ENCODE peak calls at places on chromosomes 11 and 22, in four cellular contexts. One of them, this sample, is unnamed. For H3K9me3, the result is how much of the 10 kb centered on the place peaks cover.

GRCh38 chr11:102577182-102577581 is 46.6 kb upstream of the MMP7 start:
- DNase-seq in psoas muscle: no peak
- DNase-seq in lung: no peak
- DNase-seq in heart right ventricle: no peak
- DNase-seq in this sample: no peak

GRCh38 chr11:72179804-72180396 is 12.0 kb upstream of the FOLR1 start:
- DNase-seq in psoas muscle: no peak
- DNase-seq in lung: no peak
- DNase-seq in heart right ventricle: no peak
- DNase-seq in this sample: no peak

GRCh38 chr11:26974068-26974790 is 19.7 kb upstream of the FIBIN start:
- DNase-seq in psoas muscle: no peak
- DNase-seq in lung: no peak
- DNase-seq in heart right ventricle: no peak
- DNase-seq in this sample: no peak

GRCh38 chr11:24234822-24235508 is 261.9 kb upstream of the LUZP2 start:
- DNase-seq in psoas muscle: no peak
- DNase-seq in lung: peak
- DNase-seq in heart right ventricle: no peak
- DNase-seq in this sample: no peak

GRCh38 chr11:64510759-64511158 is 80.3 kb upstream of the SLC22A12 start:
- DNase-seq in psoas muscle: no peak
- DNase-seq in lung: no peak
- DNase-seq in heart right ventricle: no peak
- DNase-seq in this sample: no peak

GRCh38 chr11:91970604-91971003 is 254.0 kb upstream of the FAT3 start:
- DNase-seq in psoas muscle: no peak
- DNase-seq in lung: no peak
- DNase-seq in heart right ventricle: no peak
- DNase-seq in this sample: no peak

GRCh38 chr11:65575568-65576231 is at the start of gene EHBP1L1:
- DNase-seq in psoas muscle: peak
- DNase-seq in lung: peak
- DNase-seq in heart right ventricle: peak
- DNase-seq in this sample: no peak

GRCh38 chr11:64601605-64602465 is 10.8 kb downstream of the SLC22A12 start:
- DNase-seq in psoas muscle: peak
- DNase-seq in lung: no peak
- DNase-seq in heart right ventricle: no peak
- DNase-seq in this sample: no peak

GRCh38 chr11:100561325-100561724 is 125.8 kb upstream of the ARHGAP42 start:
- DNase-seq in psoas muscle: no peak
- DNase-seq in lung: no peak
- DNase-seq in heart right ventricle: no peak
- DNase-seq in this sample: no peak

GRCh38 chr22:27726726-27727449 is 74.7 kb downstream of the MN1 start:
- DNase-seq in psoas muscle: peak
- DNase-seq in lung: peak
- DNase-seq in heart right ventricle: peak
- DNase-seq in this sample: no peak

GRCh38 chr11:69326622-69327219 is 32.8 kb downstream of the MYEOV start:
- DNase-seq in psoas muscle: no peak
- DNase-seq in lung: no peak
- DNase-seq in heart right ventricle: no peak
- DNase-seq in this sample: no peak

GRCh38 chr11:103826856-103827255 is 209.6 kb upstream of the DDI1 start:
- DNase-seq in psoas muscle: no peak
- DNase-seq in lung: no peak
- DNase-seq in heart right ventricle: no peak
- DNase-seq in this sample: no peak

GRCh38 chr11:88357323-88358039 is 19.9 kb upstream of the CTSC start:
- DNase-seq in psoas muscle: no peak
- DNase-seq in lung: no peak
- DNase-seq in heart right ventricle: no peak
- DNase-seq in this sample: no peak

GRCh38 chr11:13465909-13466371 is 2.9 kb upstream of the BTBD10 start:
- DNase-seq in psoas muscle: no peak
- DNase-seq in lung: no peak
- DNase-seq in heart right ventricle: no peak
- DNase-seq in this sample: no peak

GRCh38 chr22:33018232-33018864 is 39.8 kb downstream of the SYN3 start:
- DNase-seq in psoas muscle: peak
- DNase-seq in lung: peak
- DNase-seq in heart right ventricle: peak
- DNase-seq in this sample: peak

GRCh38 chr22:26592368-26593015 is 2.6 kb upstream of the TPST2 start:
- DNase-seq in psoas muscle: no peak
- DNase-seq in lung: no peak
- DNase-seq in heart right ventricle: no peak
- DNase-seq in this sample: no peak

GRCh38 chr11:106242723-106243405 is 165.4 kb downstream of the AASDHPPT start:
- DNase-seq in psoas muscle: no peak
- DNase-seq in lung: no peak
- DNase-seq in heart right ventricle: no peak
- DNase-seq in this sample: no peak

GRCh38 chr11:133388975-133389568 is 143.2 kb downstream of the OPCML start:
- DNase-seq in psoas muscle: no peak
- DNase-seq in lung: no peak
- DNase-seq in heart right ventricle: no peak
- DNase-seq in this sample: no peak

DNA sequence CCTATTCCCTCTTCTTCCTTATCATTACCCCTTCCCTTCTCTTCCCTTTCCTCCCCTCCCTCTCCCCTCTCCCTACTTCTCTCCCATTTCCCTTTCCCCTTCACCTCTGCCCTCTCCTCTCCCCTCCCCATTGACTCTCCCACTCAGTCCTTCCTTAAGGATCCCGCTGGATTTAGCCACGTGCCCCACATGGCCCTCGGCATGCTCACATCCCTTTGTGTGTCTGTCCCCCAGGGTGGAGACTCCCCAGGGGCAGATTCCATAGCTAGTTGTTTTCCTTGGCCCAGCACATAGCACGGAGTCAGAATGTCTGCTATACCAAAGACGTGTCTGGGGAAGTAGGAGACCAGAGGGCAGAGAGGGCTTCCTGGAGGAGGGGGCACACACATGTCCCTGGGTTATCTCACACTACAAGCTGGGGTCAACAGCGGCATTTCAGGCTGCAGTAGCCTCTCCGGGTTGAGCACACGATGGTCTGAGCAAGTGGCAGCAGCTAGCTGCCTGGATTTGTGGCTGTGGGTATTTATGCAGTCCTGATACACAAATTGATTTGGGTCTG is 487.0 kb downstream of the TBC1D22A start:
- DNase-seq in psoas muscle: no peak
- DNase-seq in lung: no peak
- DNase-seq in heart right ventricle: no peak
- DNase-seq in this sample: no peak
- H3K9me3 ChIP-seq in psoas muscle: under half
- H3K9me3 ChIP-seq in lung: under half
- H3K9me3 ChIP-seq in heart right ventricle: under half
- H3K9me3 ChIP-seq in this sample: under half

GRCh38 chr11:128086794-128087193 is 500.6 kb downstream of the ETS1 start:
- DNase-seq in psoas muscle: no peak
- DNase-seq in lung: no peak
- DNase-seq in heart right ventricle: no peak
- DNase-seq in this sample: no peak
- H3K9me3 ChIP-seq in psoas muscle: under half
- H3K9me3 ChIP-seq in lung: under half
- H3K9me3 ChIP-seq in heart right ventricle: under half
- H3K9me3 ChIP-seq in this sample: under half

DNA sequence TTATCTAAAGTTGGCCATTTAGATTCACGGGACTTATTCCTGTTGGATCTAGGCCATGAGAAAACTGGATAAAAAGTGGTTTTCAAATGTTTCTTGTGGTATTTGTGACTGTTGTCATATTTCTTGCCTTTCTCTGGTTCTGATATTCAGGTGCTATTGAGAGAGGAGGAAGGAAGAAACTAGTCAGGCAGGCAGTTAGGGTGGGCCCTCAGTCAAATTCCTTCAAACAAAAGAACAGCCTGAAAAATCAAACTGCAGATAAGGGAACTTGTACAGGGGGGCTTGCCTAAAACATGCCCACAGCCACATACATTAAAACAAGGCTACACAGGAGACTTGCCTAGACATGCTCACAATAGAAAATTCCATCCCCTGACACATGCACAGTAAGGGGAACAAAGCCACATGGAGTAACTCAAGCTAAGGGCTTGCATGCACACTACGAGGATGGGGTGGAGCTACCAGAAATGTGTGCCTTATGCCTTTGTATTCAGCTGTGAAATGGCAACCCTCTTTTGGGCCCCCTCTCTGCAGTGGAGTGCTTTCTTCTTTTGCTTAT is 18.2 kb downstream of the NCR3LG1 start:
- DNase-seq in psoas muscle: no peak
- DNase-seq in lung: no peak
- DNase-seq in heart right ventricle: no peak
- DNase-seq in this sample: no peak
- H3K9me3 ChIP-seq in psoas muscle: under half
- H3K9me3 ChIP-seq in lung: under half
- H3K9me3 ChIP-seq in heart right ventricle: half or more
- H3K9me3 ChIP-seq in this sample: half or more

GRCh38 chr11:110838808-110839207 is 126.6 kb upstream of the ARHGAP20 start:
- DNase-seq in psoas muscle: no peak
- DNase-seq in lung: no peak
- DNase-seq in heart right ventricle: no peak
- DNase-seq in this sample: no peak
- H3K9me3 ChIP-seq in psoas muscle: under half
- H3K9me3 ChIP-seq in lung: under half
- H3K9me3 ChIP-seq in heart right ventricle: under half
- H3K9me3 ChIP-seq in this sample: under half

DNA sequence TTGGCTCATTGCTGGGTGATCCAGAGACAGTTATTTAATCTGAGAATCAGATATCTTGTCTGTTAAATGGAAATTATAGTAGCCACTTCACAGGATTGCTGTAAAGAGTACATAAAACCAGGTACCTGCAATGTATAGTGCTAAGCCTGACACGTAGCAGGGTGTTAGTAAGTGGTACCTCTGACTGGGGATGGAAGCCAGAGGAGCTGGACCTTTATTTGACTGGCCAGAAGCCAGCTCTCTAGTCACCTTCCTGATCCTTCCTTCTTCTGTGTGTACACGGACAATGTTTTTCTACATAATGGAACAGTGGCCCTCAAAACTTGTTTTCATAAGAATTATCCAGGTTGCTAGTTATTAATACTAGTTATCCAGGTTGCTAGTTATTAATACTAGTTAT is 25.5 kb upstream of the EHF start:
- DNase-seq in psoas muscle: no peak
- DNase-seq in lung: no peak
- DNase-seq in heart right ventricle: no peak
- DNase-seq in this sample: no peak
- H3K9me3 ChIP-seq in psoas muscle: under half
- H3K9me3 ChIP-seq in lung: under half
- H3K9me3 ChIP-seq in heart right ventricle: under half
- H3K9me3 ChIP-seq in this sample: under half

DNA sequence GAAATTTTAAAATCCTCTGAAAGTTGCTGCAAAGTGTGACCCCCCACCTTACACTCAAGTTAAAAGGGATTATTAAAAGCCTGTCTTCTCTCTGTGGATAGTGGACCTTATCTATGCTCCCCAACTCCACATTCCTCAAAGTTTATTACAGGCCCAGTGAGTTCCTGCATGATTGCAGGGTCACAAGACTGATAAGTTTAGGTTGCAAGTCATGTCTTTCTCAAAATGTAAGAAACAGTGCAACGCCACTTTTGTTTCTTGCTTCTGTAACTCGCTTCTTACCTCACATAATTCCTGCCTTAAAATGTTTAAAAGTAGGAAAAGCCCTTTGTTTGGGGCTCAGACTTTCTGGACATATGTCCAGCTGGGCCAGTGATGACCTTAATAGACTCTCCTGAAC is 38.4 kb upstream of the GLYAT start:
- DNase-seq in psoas muscle: no peak
- DNase-seq in lung: no peak
- DNase-seq in heart right ventricle: no peak
- DNase-seq in this sample: no peak
- H3K9me3 ChIP-seq in psoas muscle: under half
- H3K9me3 ChIP-seq in lung: under half
- H3K9me3 ChIP-seq in heart right ventricle: under half
- H3K9me3 ChIP-seq in this sample: under half

GRCh38 chr22:49432211-49432905 is 395.3 kb downstream of the BRD1 start:
- DNase-seq in psoas muscle: no peak
- DNase-seq in lung: no peak
- DNase-seq in heart right ventricle: no peak
- DNase-seq in this sample: no peak
- H3K9me3 ChIP-seq in psoas muscle: under half
- H3K9me3 ChIP-seq in lung: under half
- H3K9me3 ChIP-seq in heart right ventricle: under half
- H3K9me3 ChIP-seq in this sample: under half

DNA sequence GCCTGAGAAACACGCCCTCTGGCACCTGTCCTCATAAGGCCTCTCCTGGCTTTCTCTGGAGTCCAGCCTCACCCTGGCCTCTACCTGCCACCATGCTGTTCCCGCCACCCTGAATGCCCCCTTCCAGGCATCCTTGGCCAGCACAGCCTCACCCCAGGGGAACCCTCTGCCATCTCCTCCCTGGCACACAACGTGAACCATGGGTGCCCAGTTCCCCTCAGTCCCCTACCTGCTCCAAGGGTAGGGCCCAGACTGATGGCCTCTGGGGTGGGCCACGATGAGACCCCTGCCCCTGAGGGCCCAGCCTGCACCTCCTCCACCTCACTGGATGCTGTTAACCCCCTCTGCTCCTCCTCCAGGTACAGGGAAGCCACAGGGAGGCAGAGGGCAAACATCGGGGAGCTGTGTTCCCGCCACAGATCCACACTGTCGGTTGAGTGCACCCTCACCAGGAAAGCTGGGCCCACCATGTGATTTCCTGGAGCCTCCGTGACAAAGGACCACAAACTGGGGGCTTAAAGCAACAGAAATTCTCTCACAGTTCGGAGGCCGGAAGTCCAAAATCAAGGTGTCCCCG is 169.6 kb downstream of the BRD1 start:
- DNase-seq in psoas muscle: no peak
- DNase-seq in lung: no peak
- DNase-seq in heart right ventricle: no peak
- DNase-seq in this sample: no peak
- H3K9me3 ChIP-seq in psoas muscle: under half
- H3K9me3 ChIP-seq in lung: under half
- H3K9me3 ChIP-seq in heart right ventricle: under half
- H3K9me3 ChIP-seq in this sample: under half

This sample was measured in NT2/D1.